ENCODE peak calls at places on chromosomes 6 and 20, in four cellular contexts. F is GM06990; E is GM12891; K is CD4-positive, CD25-positive, alpha-beta regulatory T cell. P is an unnamed sample.

GRCh38 chr6:28982476-28983266 is 22.4 kb downstream of the ZNF311 start:
- DNase-seq in K (peak), F (no peak), E (no peak), P (peak)

GRCh38 chr6:140230282-140230681 is 855.8 kb upstream of the CITED2 start:
- DNase-seq in K (no peak), F (no peak), E (no peak), P (no peak)

GRCh38 chr6:83546636-83547035 is 34.3 kb downstream of the PRSS35 start:
- DNase-seq in K (peak), E (no peak), F (no peak), P (no peak)

GRCh38 chr20:48772183-48772976 is 55.4 kb downstream of the PREX1 start:
- DNase-seq in E (no peak), F (no peak), K (no peak), P (no peak)

GRCh38 chr6:26268659-26269402 is 96.2 kb upstream of the BTN3A2 start:
- DNase-seq in F (no peak), K (peak), E (no peak), P (no peak)

GRCh38 chr6:21895591-21895990 is 302.0 kb downstream of the SOX4 start:
- DNase-seq in K (no peak), E (no peak), F (no peak), P (no peak)

GRCh38 chr20:36311854-36312723 is 6.0 kb downstream of the DLGAP4 start:
- DNase-seq in K (no peak), E (no peak), F (no peak), P (no peak)

GRCh38 chr6:93822434-93823265 is 403.3 kb upstream of the EPHA7 start:
- DNase-seq in K (no peak), E (no peak), F (no peak), P (no peak)

GRCh38 chr20:44649976-44650375 is 1.5 kb downstream of the ADA start:
- DNase-seq in K (no peak), F (no peak), E (no peak), P (no peak)

GRCh38 chr20:11686900-11687543 is 230.7 kb upstream of the BTBD3 start:
- DNase-seq in K (no peak), E (no peak), F (no peak), P (peak)